ENCODE peak calls at places on chromosome 14, in ten cellular contexts. K is GM12878; D is activated CD8-positive, alpha-beta T cell treated with anti-CD3 and anti-CD28 coated beads for 36 hours; B is tibial artery; Z is colonic mucosa; I is thyroid gland; O is bronchial epithelial cell; S is ovary; H is uterus; J is sigmoid colon. F is an unnamed sample.

GRCh38 chr14:101492716-101493115 is 68.6 kb upstream of the DIO3 start:
- DNase-seq in K (no peak), D (no peak), B (peak; percentile 13), Z (no peak), I (no peak), O (no peak), S (peak; percentile 8), H (peak; percentile 11), J (peak; percentile 59), F (no peak)

GRCh38 chr14:99234982-99235491 is 37.0 kb downstream of the BCL11B start:
- DNase-seq in K (no peak), D (peak; percentile 89), B (no peak), Z (no peak), I (no peak), O (peak; percentile 13), S (no peak), H (no peak), J (no peak), F (no peak)

GRCh38 chr14:68266998-68267397 is 447.4 kb downstream of the RAD51B start:
- DNase-seq in K (peak; percentile 70), D (no peak), B (no peak), Z (no peak), I (no peak), O (no peak), S (no peak), H (no peak), J (no peak), F (no peak)

GRCh38 chr14:99730876-99731351 is 46.8 kb downstream of the CYP46A1 start:
- DNase-seq in K (no peak), D (no peak), B (peak; percentile 25), Z (no peak), I (peak; percentile 1), O (no peak), S (peak; percentile 34), H (peak; percentile 26), J (peak; percentile 71), F (no peak)

GRCh38 chr14:101361044-101361443 is 200.3 kb upstream of the DIO3 start:
- DNase-seq in K (no peak), D (no peak), B (no peak), Z (no peak), I (no peak), O (no peak), S (no peak), H (peak; percentile 73), J (peak; percentile 75), F (no peak)

GRCh38 chr14:60505448-60505847 is 3.5 kb upstream of the SIX6 start:
- DNase-seq in K (no peak), D (no peak), B (no peak), Z (no peak), I (no peak), O (no peak), S (no peak), H (no peak), J (no peak), F (no peak)

GRCh38 chr14:101559624-101560533 is 1.4 kb upstream of the DIO3 start:
- DNase-seq in K (no peak), D (no peak), B (no peak), Z (no peak), I (no peak), O (no peak), S (peak; percentile 80), H (peak; percentile 70), J (peak; percentile 81), F (peak; percentile 46)

GRCh38 chr14:33916663-33917565 is 34.0 kb downstream of the EGLN3 start:
- DNase-seq in K (no peak), D (no peak), B (no peak), Z (no peak), I (no peak), O (peak; percentile 80), S (no peak), H (peak; percentile 34), J (no peak), F (no peak)

GRCh38 chr14:33996450-33996849 is 45.6 kb upstream of the EGLN3 start:
- DNase-seq in K (no peak), D (no peak), B (no peak), Z (no peak), I (no peak), O (no peak), S (no peak), H (no peak), J (no peak), F (no peak)

DNA sequence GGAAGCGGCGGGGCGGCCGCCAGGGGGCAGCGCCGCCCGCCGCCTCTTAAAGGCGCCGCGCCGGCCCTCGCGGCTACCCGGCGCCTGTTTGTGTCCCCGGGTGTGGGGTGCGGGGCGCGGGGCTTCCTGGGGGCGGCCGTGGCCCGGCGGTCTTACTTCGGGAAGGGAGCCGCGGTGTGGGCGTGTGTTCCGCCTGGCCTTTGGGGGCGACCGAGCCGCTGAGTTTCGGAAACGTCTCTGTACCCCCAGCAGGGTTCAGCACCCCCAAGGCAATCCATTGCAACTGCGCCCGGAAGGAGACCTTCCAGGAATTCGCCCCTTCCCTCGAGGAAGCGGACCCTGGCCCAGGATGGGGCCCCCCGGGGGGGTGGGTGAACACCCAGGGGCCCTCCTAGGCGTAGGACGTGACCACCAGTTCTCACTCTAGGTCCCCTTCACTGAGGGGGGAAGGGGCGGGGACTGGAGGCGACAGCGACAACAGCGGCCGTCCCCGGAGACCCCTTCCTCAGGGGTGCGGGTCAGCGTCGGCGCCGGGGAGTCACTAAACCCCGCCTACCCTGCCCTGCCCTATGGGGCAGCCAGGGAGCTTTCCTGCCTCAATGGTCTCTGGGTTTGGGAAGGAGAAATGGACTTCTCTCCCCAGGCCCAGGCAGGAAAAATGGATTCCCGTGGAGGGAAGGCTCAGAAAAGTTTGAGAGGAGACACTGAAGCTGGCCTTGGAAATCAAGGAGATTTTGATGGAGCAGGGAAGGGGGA is at the start of gene ITPK1:
- DNase-seq in K (no peak), D (peak; percentile 73), B (peak; percentile 34), Z (peak; percentile 50), I (peak; percentile 51), O (peak; percentile 11), S (peak; percentile 72), H (peak; percentile 58), J (peak; percentile 80), F (peak; percentile 90)
- TF ChIP-seq CTCF in K (no peak), D (peak; percentile 48), B (no peak), Z (no peak), I (no peak), O (peak; percentile 30), S (peak; percentile 29), H (peak; percentile 45), J (no peak), F (peak; percentile 61)

DNA sequence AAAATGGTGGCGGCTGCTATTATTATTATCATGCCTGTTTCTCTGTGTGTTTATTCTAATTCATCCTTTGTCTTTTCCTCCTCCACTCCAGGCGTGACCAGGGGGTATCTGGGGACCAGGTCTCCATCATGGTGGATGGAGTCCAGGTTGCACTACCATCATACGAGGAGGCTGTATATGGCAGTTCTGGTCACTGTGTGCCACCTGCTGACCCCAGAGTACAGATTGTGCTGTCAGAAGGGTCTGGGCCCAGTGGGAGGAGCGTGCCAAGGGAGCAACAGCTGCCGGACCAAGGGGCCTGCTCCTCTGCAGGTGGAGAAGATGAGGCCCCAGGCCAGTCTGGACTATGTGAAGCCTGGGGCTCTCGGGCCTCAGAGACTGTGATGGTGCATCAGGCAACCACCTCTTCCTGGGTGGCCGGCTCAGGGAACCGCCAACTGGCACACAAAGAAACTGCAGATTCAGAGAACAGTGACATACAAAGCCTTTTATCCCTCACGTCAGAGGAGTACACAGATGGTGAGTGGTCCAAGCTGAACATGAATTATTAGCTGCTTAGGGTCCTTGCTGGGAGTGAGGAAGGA is 58.3 kb upstream of the SRSF5 start:
- DNase-seq in K (no peak), D (peak; percentile 58), B (no peak), Z (no peak), I (no peak), O (no peak), S (no peak), H (no peak), J (no peak), F (no peak)
- TF ChIP-seq CTCF in K (peak; percentile 30), D (peak; percentile 60), B (no peak), Z (no peak), I (no peak), O (peak; percentile 39), S (no peak), H (no peak), J (no peak), F (peak; percentile 14)

DNA sequence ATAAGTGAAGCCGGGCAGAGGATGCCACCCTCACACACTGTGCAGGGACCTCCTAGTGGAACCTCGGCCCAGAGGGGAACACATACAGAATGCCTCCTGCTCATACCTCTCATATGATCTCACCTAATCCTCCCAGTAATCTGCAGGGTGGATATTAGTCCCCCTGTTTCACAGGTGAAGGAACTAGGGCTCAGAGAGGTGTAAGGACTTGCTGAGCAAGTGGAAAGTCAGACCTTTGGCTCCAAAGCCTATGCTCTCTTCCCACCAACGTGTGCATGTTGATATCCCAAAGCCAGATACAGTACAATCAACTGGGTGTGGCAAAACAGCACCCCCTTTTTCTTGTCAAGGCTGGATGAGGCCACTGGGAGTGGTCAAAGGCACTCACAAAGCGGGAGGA is 4.2 kb downstream of the MYH6 start:
- DNase-seq in K (no peak), D (no peak), B (no peak), Z (no peak), I (no peak), O (no peak), S (no peak), H (no peak), J (no peak), F (no peak)
- TF ChIP-seq CTCF in K (no peak), D (no peak), B (no peak), Z (no peak), I (no peak), O (no peak), S (no peak), H (no peak), J (no peak), F (no peak)

GRCh38 chr14:104388011-104388521 is 191.5 kb upstream of the C14orf180 start:
- DNase-seq in K (no peak), D (no peak), B (peak; percentile 19), Z (no peak), I (no peak), O (no peak), S (no peak), H (no peak), J (peak; percentile 40), F (no peak)

GRCh38 chr14:104387385-104388010 is 192.1 kb upstream of the C14orf180 start:
- DNase-seq in K (no peak), D (no peak), B (peak; percentile 17), Z (no peak), I (no peak), O (no peak), S (no peak), H (no peak), J (peak; percentile 54), F (no peak)

GRCh38 chr14:104385189-104386135 is 194.1 kb upstream of the C14orf180 start:
- DNase-seq in K (no peak), D (no peak), B (peak; percentile 12), Z (no peak), I (no peak), O (no peak), S (no peak), H (no peak), J (peak; percentile 37), F (no peak)

GRCh38 chr14:104386281-104386841 is 193.2 kb upstream of the C14orf180 start:
- DNase-seq in K (no peak), D (no peak), B (peak; percentile 14), Z (no peak), I (no peak), O (no peak), S (no peak), H (no peak), J (peak; percentile 61), F (no peak)

DNA sequence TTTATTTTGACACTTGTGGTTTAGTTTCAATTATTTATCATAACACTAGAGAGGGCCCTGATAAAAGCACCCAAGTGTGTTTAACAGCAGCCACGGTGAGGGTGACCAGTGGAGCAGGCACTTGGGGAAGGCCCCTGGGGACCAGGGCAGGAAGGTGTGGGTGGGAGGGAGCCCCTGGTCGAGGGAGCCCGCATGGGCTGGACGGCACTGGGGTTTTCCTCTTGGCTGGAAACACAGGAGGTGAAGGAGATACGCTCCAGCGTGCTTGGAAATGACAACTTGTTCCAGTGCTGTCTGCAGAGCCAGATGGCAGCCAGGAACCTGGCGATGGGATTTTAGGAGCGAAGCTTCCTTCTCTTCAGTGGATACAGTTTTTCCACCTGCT is 192.6 kb upstream of the C14orf180 start:
- DNase-seq in K (no peak), D (no peak), B (peak; percentile 16), Z (no peak), I (no peak), O (no peak), S (no peak), H (no peak), J (peak; percentile 10), F (peak; percentile 81)
- TF ChIP-seq CTCF in K (no peak), D (no peak), B (no peak), Z (no peak), I (no peak), O (no peak), S (no peak), H (no peak), J (no peak), F (no peak)

F was measured in GM13977.